ENCODE peak calls at places on chromosomes 2 and 18, in seven cellular contexts. One of them, this sample, is unnamed.

GRCh38 chr18:2683055-2683454 is 27.5 kb downstream of the SMCHD1 start:
- DNase-seq in epithelial cell of proximal tubule: no peak
- DNase-seq in stimulated activated CD4-positive, alpha-beta T cell treated with anti-CD3 and anti-CD28 coated beads, Interleukin-15, amount 100 ng/mL, for 24 hours: no peak
- DNase-seq in chondrocyte: no peak
- DNase-seq in mesothelial cell of epicardium: no peak
- DNase-seq in fibroblast of villous mesenchyme: no peak
- DNase-seq in activated CD4-positive, alpha-beta T cell treated with anti-CD3 and anti-CD28 coated beads, Interleukin-2, amount 10 ng/mL, durations not matched to agents 7 days and 5 days: no peak
- DNase-seq in this sample: no peak

GRCh38 chr2:30072250-30072842 is 74.5 kb upstream of the YPEL5 start:
- DNase-seq in epithelial cell of proximal tubule: peak; percentile 25
- DNase-seq in stimulated activated CD4-positive, alpha-beta T cell treated with anti-CD3 and anti-CD28 coated beads, Interleukin-15, amount 100 ng/mL, for 24 hours: peak; percentile 74
- DNase-seq in chondrocyte: no peak
- DNase-seq in mesothelial cell of epicardium: peak; percentile 29
- DNase-seq in fibroblast of villous mesenchyme: peak; percentile 71
- DNase-seq in activated CD4-positive, alpha-beta T cell treated with anti-CD3 and anti-CD28 coated beads, Interleukin-2, amount 10 ng/mL, durations not matched to agents 7 days and 5 days: peak; percentile 77
- DNase-seq in this sample: peak; percentile 52

GRCh38 chr18:58309610-58310239 is 265.7 kb downstream of the NEDD4L start:
- DNase-seq in epithelial cell of proximal tubule: no peak
- DNase-seq in stimulated activated CD4-positive, alpha-beta T cell treated with anti-CD3 and anti-CD28 coated beads, Interleukin-15, amount 100 ng/mL, for 24 hours: no peak
- DNase-seq in chondrocyte: no peak
- DNase-seq in mesothelial cell of epicardium: no peak
- DNase-seq in fibroblast of villous mesenchyme: no peak
- DNase-seq in activated CD4-positive, alpha-beta T cell treated with anti-CD3 and anti-CD28 coated beads, Interleukin-2, amount 10 ng/mL, durations not matched to agents 7 days and 5 days: no peak
- DNase-seq in this sample: no peak

GRCh38 chr2:147331790-147332419 is 512.9 kb upstream of the ACVR2A start:
- DNase-seq in epithelial cell of proximal tubule: no peak
- DNase-seq in stimulated activated CD4-positive, alpha-beta T cell treated with anti-CD3 and anti-CD28 coated beads, Interleukin-15, amount 100 ng/mL, for 24 hours: peak; percentile 57
- DNase-seq in chondrocyte: no peak
- DNase-seq in mesothelial cell of epicardium: no peak
- DNase-seq in fibroblast of villous mesenchyme: peak; percentile 49
- DNase-seq in activated CD4-positive, alpha-beta T cell treated with anti-CD3 and anti-CD28 coated beads, Interleukin-2, amount 10 ng/mL, durations not matched to agents 7 days and 5 days: peak; percentile 62
- DNase-seq in this sample: no peak

GRCh38 chr2:171652411-171652775 is 34.9 kb upstream of the DYNC1I2 start:
- DNase-seq in epithelial cell of proximal tubule: no peak
- DNase-seq in stimulated activated CD4-positive, alpha-beta T cell treated with anti-CD3 and anti-CD28 coated beads, Interleukin-15, amount 100 ng/mL, for 24 hours: no peak
- DNase-seq in chondrocyte: no peak
- DNase-seq in mesothelial cell of epicardium: no peak
- DNase-seq in fibroblast of villous mesenchyme: no peak
- DNase-seq in activated CD4-positive, alpha-beta T cell treated with anti-CD3 and anti-CD28 coated beads, Interleukin-2, amount 10 ng/mL, durations not matched to agents 7 days and 5 days: no peak
- DNase-seq in this sample: no peak

GRCh38 chr2:10733584-10733958 is 12.1 kb downstream of the ATP6V1C2 start:
- DNase-seq in epithelial cell of proximal tubule: no peak
- DNase-seq in stimulated activated CD4-positive, alpha-beta T cell treated with anti-CD3 and anti-CD28 coated beads, Interleukin-15, amount 100 ng/mL, for 24 hours: no peak
- DNase-seq in chondrocyte: no peak
- DNase-seq in mesothelial cell of epicardium: no peak
- DNase-seq in fibroblast of villous mesenchyme: no peak
- DNase-seq in activated CD4-positive, alpha-beta T cell treated with anti-CD3 and anti-CD28 coated beads, Interleukin-2, amount 10 ng/mL, durations not matched to agents 7 days and 5 days: no peak
- DNase-seq in this sample: no peak

GRCh38 chr18:59454909-59455727 is 96.1 kb upstream of the LMAN1 start:
- DNase-seq in epithelial cell of proximal tubule: no peak
- DNase-seq in stimulated activated CD4-positive, alpha-beta T cell treated with anti-CD3 and anti-CD28 coated beads, Interleukin-15, amount 100 ng/mL, for 24 hours: no peak
- DNase-seq in chondrocyte: no peak
- DNase-seq in mesothelial cell of epicardium: no peak
- DNase-seq in fibroblast of villous mesenchyme: peak; percentile 90
- DNase-seq in activated CD4-positive, alpha-beta T cell treated with anti-CD3 and anti-CD28 coated beads, Interleukin-2, amount 10 ng/mL, durations not matched to agents 7 days and 5 days: no peak
- DNase-seq in this sample: no peak

GRCh38 chr2:96875498-96876035 is 5.7 kb upstream of the SEMA4C start:
- DNase-seq in epithelial cell of proximal tubule: no peak
- DNase-seq in stimulated activated CD4-positive, alpha-beta T cell treated with anti-CD3 and anti-CD28 coated beads, Interleukin-15, amount 100 ng/mL, for 24 hours: no peak
- DNase-seq in chondrocyte: peak; percentile 81
- DNase-seq in mesothelial cell of epicardium: no peak
- DNase-seq in fibroblast of villous mesenchyme: no peak
- DNase-seq in activated CD4-positive, alpha-beta T cell treated with anti-CD3 and anti-CD28 coated beads, Interleukin-2, amount 10 ng/mL, durations not matched to agents 7 days and 5 days: no peak
- DNase-seq in this sample: no peak

GRCh38 chr2:217916504-217917254 is 86.1 kb downstream of the TNS1 start:
- DNase-seq in epithelial cell of proximal tubule: no peak
- DNase-seq in stimulated activated CD4-positive, alpha-beta T cell treated with anti-CD3 and anti-CD28 coated beads, Interleukin-15, amount 100 ng/mL, for 24 hours: no peak
- DNase-seq in chondrocyte: no peak
- DNase-seq in mesothelial cell of epicardium: no peak
- DNase-seq in fibroblast of villous mesenchyme: no peak
- DNase-seq in activated CD4-positive, alpha-beta T cell treated with anti-CD3 and anti-CD28 coated beads, Interleukin-2, amount 10 ng/mL, durations not matched to agents 7 days and 5 days: no peak
- DNase-seq in this sample: peak; percentile 68

GRCh38 chr2:57677296-57677695 is 369.3 kb upstream of the VRK2 start:
- DNase-seq in epithelial cell of proximal tubule: no peak
- DNase-seq in stimulated activated CD4-positive, alpha-beta T cell treated with anti-CD3 and anti-CD28 coated beads, Interleukin-15, amount 100 ng/mL, for 24 hours: no peak
- DNase-seq in chondrocyte: no peak
- DNase-seq in mesothelial cell of epicardium: no peak
- DNase-seq in fibroblast of villous mesenchyme: no peak
- DNase-seq in activated CD4-positive, alpha-beta T cell treated with anti-CD3 and anti-CD28 coated beads, Interleukin-2, amount 10 ng/mL, durations not matched to agents 7 days and 5 days: no peak
- DNase-seq in this sample: no peak

GRCh38 chr18:25164837-25165791 is 186.9 kb downstream of the ZNF521 start:
- DNase-seq in epithelial cell of proximal tubule: no peak
- DNase-seq in stimulated activated CD4-positive, alpha-beta T cell treated with anti-CD3 and anti-CD28 coated beads, Interleukin-15, amount 100 ng/mL, for 24 hours: no peak
- DNase-seq in chondrocyte: no peak
- DNase-seq in mesothelial cell of epicardium: no peak
- DNase-seq in fibroblast of villous mesenchyme: peak; percentile 28
- DNase-seq in activated CD4-positive, alpha-beta T cell treated with anti-CD3 and anti-CD28 coated beads, Interleukin-2, amount 10 ng/mL, durations not matched to agents 7 days and 5 days: peak; percentile 7
- DNase-seq in this sample: no peak

GRCh38 chr2:64837925-64838641 is 151.1 kb upstream of the SLC1A4 start:
- DNase-seq in epithelial cell of proximal tubule: peak; percentile 41
- DNase-seq in stimulated activated CD4-positive, alpha-beta T cell treated with anti-CD3 and anti-CD28 coated beads, Interleukin-15, amount 100 ng/mL, for 24 hours: no peak
- DNase-seq in chondrocyte: no peak
- DNase-seq in mesothelial cell of epicardium: no peak
- DNase-seq in fibroblast of villous mesenchyme: no peak
- DNase-seq in activated CD4-positive, alpha-beta T cell treated with anti-CD3 and anti-CD28 coated beads, Interleukin-2, amount 10 ng/mL, durations not matched to agents 7 days and 5 days: no peak
- DNase-seq in this sample: peak; percentile 64

GRCh38 chr2:26347286-26347865 is 787 bp upstream of the ADGRF3 start:
- DNase-seq in epithelial cell of proximal tubule: no peak
- DNase-seq in stimulated activated CD4-positive, alpha-beta T cell treated with anti-CD3 and anti-CD28 coated beads, Interleukin-15, amount 100 ng/mL, for 24 hours: no peak
- DNase-seq in chondrocyte: no peak
- DNase-seq in mesothelial cell of epicardium: no peak
- DNase-seq in fibroblast of villous mesenchyme: peak; percentile 39
- DNase-seq in activated CD4-positive, alpha-beta T cell treated with anti-CD3 and anti-CD28 coated beads, Interleukin-2, amount 10 ng/mL, durations not matched to agents 7 days and 5 days: no peak
- DNase-seq in this sample: no peak

GRCh38 chr2:178241852-178242551 is 47.7 kb downstream of the OSBPL6 start:
- DNase-seq in epithelial cell of proximal tubule: peak; percentile 76
- DNase-seq in stimulated activated CD4-positive, alpha-beta T cell treated with anti-CD3 and anti-CD28 coated beads, Interleukin-15, amount 100 ng/mL, for 24 hours: no peak
- DNase-seq in chondrocyte: no peak
- DNase-seq in mesothelial cell of epicardium: no peak
- DNase-seq in fibroblast of villous mesenchyme: peak; percentile 89
- DNase-seq in activated CD4-positive, alpha-beta T cell treated with anti-CD3 and anti-CD28 coated beads, Interleukin-2, amount 10 ng/mL, durations not matched to agents 7 days and 5 days: no peak
- DNase-seq in this sample: no peak

GRCh38 chr2:56239437-56239836 is 55.6 kb downstream of the CCDC85A start:
- DNase-seq in epithelial cell of proximal tubule: no peak
- DNase-seq in stimulated activated CD4-positive, alpha-beta T cell treated with anti-CD3 and anti-CD28 coated beads, Interleukin-15, amount 100 ng/mL, for 24 hours: no peak
- DNase-seq in chondrocyte: no peak
- DNase-seq in mesothelial cell of epicardium: no peak
- DNase-seq in fibroblast of villous mesenchyme: peak; percentile 62
- DNase-seq in activated CD4-positive, alpha-beta T cell treated with anti-CD3 and anti-CD28 coated beads, Interleukin-2, amount 10 ng/mL, durations not matched to agents 7 days and 5 days: no peak
- DNase-seq in this sample: no peak

GRCh38 chr2:207935121-207935990 is 90.0 kb downstream of the PLEKHM3 start:
- DNase-seq in epithelial cell of proximal tubule: no peak
- DNase-seq in stimulated activated CD4-positive, alpha-beta T cell treated with anti-CD3 and anti-CD28 coated beads, Interleukin-15, amount 100 ng/mL, for 24 hours: no peak
- DNase-seq in chondrocyte: no peak
- DNase-seq in mesothelial cell of epicardium: no peak
- DNase-seq in fibroblast of villous mesenchyme: peak; percentile 4
- DNase-seq in activated CD4-positive, alpha-beta T cell treated with anti-CD3 and anti-CD28 coated beads, Interleukin-2, amount 10 ng/mL, durations not matched to agents 7 days and 5 days: no peak
- DNase-seq in this sample: no peak

GRCh38 chr2:174121178-174121577 is 127.2 kb downstream of the OLA1 start:
- DNase-seq in epithelial cell of proximal tubule: no peak
- DNase-seq in stimulated activated CD4-positive, alpha-beta T cell treated with anti-CD3 and anti-CD28 coated beads, Interleukin-15, amount 100 ng/mL, for 24 hours: no peak
- DNase-seq in chondrocyte: no peak
- DNase-seq in mesothelial cell of epicardium: no peak
- DNase-seq in fibroblast of villous mesenchyme: peak; percentile 36
- DNase-seq in activated CD4-positive, alpha-beta T cell treated with anti-CD3 and anti-CD28 coated beads, Interleukin-2, amount 10 ng/mL, durations not matched to agents 7 days and 5 days: no peak
- DNase-seq in this sample: no peak

GRCh38 chr2:161204846-161205245 is 44.6 kb downstream of the TANK start:
- DNase-seq in epithelial cell of proximal tubule: no peak
- DNase-seq in stimulated activated CD4-positive, alpha-beta T cell treated with anti-CD3 and anti-CD28 coated beads, Interleukin-15, amount 100 ng/mL, for 24 hours: no peak
- DNase-seq in chondrocyte: no peak
- DNase-seq in mesothelial cell of epicardium: no peak
- DNase-seq in fibroblast of villous mesenchyme: no peak
- DNase-seq in activated CD4-positive, alpha-beta T cell treated with anti-CD3 and anti-CD28 coated beads, Interleukin-2, amount 10 ng/mL, durations not matched to agents 7 days and 5 days: no peak
- DNase-seq in this sample: no peak

GRCh38 chr2:28766070-28766469 is 14.4 kb downstream of the PPP1CB start:
- DNase-seq in epithelial cell of proximal tubule: no peak
- DNase-seq in stimulated activated CD4-positive, alpha-beta T cell treated with anti-CD3 and anti-CD28 coated beads, Interleukin-15, amount 100 ng/mL, for 24 hours: no peak
- DNase-seq in chondrocyte: no peak
- DNase-seq in mesothelial cell of epicardium: no peak
- DNase-seq in fibroblast of villous mesenchyme: peak; percentile 56
- DNase-seq in activated CD4-positive, alpha-beta T cell treated with anti-CD3 and anti-CD28 coated beads, Interleukin-2, amount 10 ng/mL, durations not matched to agents 7 days and 5 days: no peak
- DNase-seq in this sample: no peak

GRCh38 chr2:16729901-16730300 is 64.3 kb upstream of the CYRIA start:
- DNase-seq in epithelial cell of proximal tubule: no peak
- DNase-seq in stimulated activated CD4-positive, alpha-beta T cell treated with anti-CD3 and anti-CD28 coated beads, Interleukin-15, amount 100 ng/mL, for 24 hours: no peak
- DNase-seq in chondrocyte: no peak
- DNase-seq in mesothelial cell of epicardium: no peak
- DNase-seq in fibroblast of villous mesenchyme: no peak
- DNase-seq in activated CD4-positive, alpha-beta T cell treated with anti-CD3 and anti-CD28 coated beads, Interleukin-2, amount 10 ng/mL, durations not matched to agents 7 days and 5 days: no peak
- DNase-seq in this sample: no peak

GRCh38 chr18:72830109-72830508 is 37.7 kb downstream of the NETO1 start:
- DNase-seq in epithelial cell of proximal tubule: no peak
- DNase-seq in stimulated activated CD4-positive, alpha-beta T cell treated with anti-CD3 and anti-CD28 coated beads, Interleukin-15, amount 100 ng/mL, for 24 hours: peak; percentile 2
- DNase-seq in chondrocyte: no peak
- DNase-seq in mesothelial cell of epicardium: no peak
- DNase-seq in fibroblast of villous mesenchyme: no peak
- DNase-seq in activated CD4-positive, alpha-beta T cell treated with anti-CD3 and anti-CD28 coated beads, Interleukin-2, amount 10 ng/mL, durations not matched to agents 7 days and 5 days: no peak
- DNase-seq in this sample: no peak